ENCODE peak calls at places on chromosomes 6 and 20, in eight cellular contexts. L, T, G, C, P, A, Y and S are unnamed samples.

GRCh38 chr20:28562510-28562898 is 2695.0 kb upstream of the DEFB115 start:
- DNase-seq in L (peak), T (no peak), G (peak), C (peak), P (no peak), A (peak), Y (no peak), S (peak)

GRCh38 chr6:1604347-1604990 is 5.2 kb upstream of the FOXC1 start:
- DNase-seq in L (no peak), T (peak), G (peak), C (no peak), P (peak), A (no peak), Y (peak), S (peak)

GRCh38 chr6:131949909-131950766 is 1.0 kb downstream of the CCN2 start:
- DNase-seq in L (peak), T (peak), G (peak), C (peak), P (peak), A (peak), Y (no peak), S (peak)

GRCh38 chr6:31574106-31575061 is 981 bp upstream of the TNF start:
- DNase-seq in L (no peak), T (no peak), G (no peak), C (no peak), P (no peak), A (no peak), Y (no peak), S (peak)

GRCh38 chr6:41161380-41161779 is 1.5 kb downstream of the TREM2 start:
- DNase-seq in L (no peak), T (no peak), G (no peak), C (no peak), P (no peak), A (no peak), Y (no peak), S (no peak)

GRCh38 chr6:10520468-10520867 is 683 bp upstream of the GCNT2 start:
- DNase-seq in L (no peak), T (no peak), G (peak), C (no peak), P (no peak), A (no peak), Y (no peak), S (no peak)

GRCh38 chr6:157314705-157315321 is 8.5 kb downstream of the TMEM242 start:
- DNase-seq in L (peak), T (no peak), G (peak), C (no peak), P (peak), A (peak), Y (peak), S (peak)

GRCh38 chr6:90484903-90485302 is 102.0 kb downstream of the MAP3K7 start:
- DNase-seq in L (no peak), T (no peak), G (no peak), C (no peak), P (no peak), A (no peak), Y (no peak), S (no peak)

GRCh38 chr6:48610846-48611245 is 499.8 kb upstream of the PTCHD4 start:
- DNase-seq in L (peak), T (no peak), G (peak), C (no peak), P (no peak), A (no peak), Y (no peak), S (no peak)

GRCh38 chr20:51404297-51405060 is 138.0 kb downstream of the NFATC2 start:
- DNase-seq in L (no peak), T (no peak), G (no peak), C (no peak), P (no peak), A (no peak), Y (peak), S (no peak)

GRCh38 chr6:24916496-24916895 is 19.3 kb downstream of the RIPOR2 start:
- DNase-seq in L (no peak), T (no peak), G (no peak), C (no peak), P (no peak), A (no peak), Y (no peak), S (no peak)
- H3K4me3 ChIP-seq in L (no peak), T (no peak), G (no peak), C (no peak), P (no peak), A (no peak), Y (no peak), S (no peak)

DNA sequence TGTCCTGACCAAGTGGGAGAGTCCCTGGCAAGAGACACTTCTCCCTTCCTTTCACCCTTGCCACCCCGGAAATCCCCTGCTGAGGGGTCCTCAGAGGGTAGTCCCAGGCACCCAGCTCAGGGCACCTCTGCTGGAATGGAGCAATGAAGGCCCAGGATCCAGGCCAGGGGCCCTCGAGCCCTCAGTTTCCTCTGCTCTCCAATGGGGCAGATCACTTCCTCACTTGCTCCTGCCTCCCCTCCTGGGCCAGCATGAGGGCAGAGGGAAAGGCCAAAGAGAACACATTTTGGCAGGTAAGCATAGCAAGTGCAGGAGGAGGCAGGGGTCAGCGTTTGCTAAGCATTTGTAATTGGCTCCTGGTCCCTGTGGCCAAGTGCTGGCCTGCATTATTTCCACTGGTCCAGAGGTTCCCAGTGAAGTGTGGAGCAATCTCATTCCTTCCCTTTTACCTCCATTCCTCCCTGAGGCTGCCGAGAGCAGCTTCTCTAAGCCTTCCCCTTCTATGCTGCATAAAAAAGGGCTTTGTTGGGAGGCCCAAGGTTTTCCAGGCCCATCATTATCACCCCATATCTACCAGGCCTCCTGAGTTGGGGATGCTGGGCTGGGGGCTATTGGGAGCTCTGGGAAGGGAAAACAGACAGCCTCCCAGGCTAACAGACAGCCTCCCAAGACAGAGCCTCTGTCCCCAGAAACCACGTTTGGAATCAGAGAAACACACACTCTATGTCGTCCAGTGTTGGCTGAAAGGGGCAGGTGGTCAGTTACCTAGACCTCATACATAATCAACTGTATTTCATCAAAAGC is 28.8 kb upstream of the VEGFA start:
- DNase-seq in L (no peak), T (no peak), G (peak), C (no peak), P (no peak), A (no peak), Y (no peak), S (no peak)
- H3K4me3 ChIP-seq in L (no peak), T (no peak), G (no peak), C (no peak), P (no peak), A (no peak), Y (no peak), S (no peak)

GRCh38 chr6:113805836-113806500 is 51.2 kb upstream of the MARCKS start:
- DNase-seq in L (no peak), T (no peak), G (no peak), C (no peak), P (no peak), A (no peak), Y (no peak), S (no peak)
- H3K4me3 ChIP-seq in L (no peak), T (no peak), G (no peak), C (no peak), P (no peak), A (no peak), Y (no peak), S (no peak)

GRCh38 chr20:19887566-19888268 is 129.4 kb upstream of the NAA20 start:
- DNase-seq in L (no peak), T (no peak), G (no peak), C (no peak), P (no peak), A (no peak), Y (no peak), S (no peak)

GRCh38 chr20:19886666-19887288 is 128.7 kb downstream of the RIN2 start:
- DNase-seq in L (peak), T (no peak), G (peak), C (no peak), P (no peak), A (no peak), Y (no peak), S (no peak)

GRCh38 chr20:19885981-19886665 is 128.1 kb downstream of the RIN2 start:
- DNase-seq in L (peak), T (peak), G (peak), C (no peak), P (no peak), A (no peak), Y (no peak), S (no peak)

GRCh38 chr20:19883501-19883900 is 125.4 kb downstream of the RIN2 start:
- DNase-seq in L (no peak), T (no peak), G (no peak), C (no peak), P (no peak), A (no peak), Y (no peak), S (no peak)

DNA sequence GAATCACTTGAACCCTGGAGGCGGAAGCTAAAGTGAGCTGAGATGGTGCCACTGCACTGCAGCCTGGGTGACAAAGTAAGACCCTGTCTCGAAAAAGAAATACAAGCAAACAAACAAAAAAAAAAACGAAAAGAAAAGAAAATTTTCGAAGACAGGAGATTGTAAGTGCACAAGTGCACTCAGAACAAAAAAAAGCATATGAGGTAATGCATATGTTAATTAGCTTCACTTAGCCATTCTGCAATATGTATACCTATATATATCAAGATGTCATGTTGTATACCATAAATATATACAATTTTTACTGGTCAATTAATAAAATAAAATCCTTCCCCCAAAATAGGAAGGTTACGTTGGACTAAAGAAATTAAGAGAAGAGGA is 127.5 kb downstream of the RIN2 start:
- DNase-seq in L (no peak), T (no peak), G (no peak), C (no peak), P (no peak), A (no peak), Y (no peak), S (no peak)
- H3K4me3 ChIP-seq in L (no peak), T (no peak), G (no peak), C (no peak), P (no peak), A (no peak), Y (no peak), S (no peak)

DNA sequence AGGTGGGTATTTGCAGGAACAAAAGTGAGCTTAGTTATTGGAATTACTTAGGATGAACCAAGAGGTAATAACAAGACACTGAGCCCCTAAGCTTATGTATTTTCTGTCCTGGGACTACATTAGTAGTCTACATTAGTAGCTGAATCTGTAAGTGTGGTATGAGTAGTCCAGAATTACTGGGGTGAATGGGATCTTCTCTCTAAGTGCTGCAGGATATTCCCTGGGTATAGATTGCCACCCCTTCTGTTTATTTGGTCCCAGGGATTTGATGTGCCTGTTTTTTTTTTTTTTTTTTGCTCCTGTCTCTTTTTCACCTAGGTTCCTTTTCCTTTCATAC is 5.9 kb downstream of the CD2AP start:
- DNase-seq in L (peak), T (no peak), G (peak), C (no peak), P (no peak), A (no peak), Y (no peak), S (no peak)
- H3K4me3 ChIP-seq in L (no peak), T (no peak), G (no peak), C (no peak), P (no peak), A (no peak), Y (no peak), S (no peak)